ENCODE peak calls at places on chromosomes 3 and 15, in nine cellular contexts. One of them, this sample, is unnamed.

GRCh38 chr15:99618941-99619411 is 53.2 kb downstream of the MEF2A start:
- DNase-seq in GM06990: no peak
- DNase-seq in CD8-positive, alpha-beta T cell: no peak
- DNase-seq in left lung: no peak
- DNase-seq in cardiac fibroblast: peak; percentile 23
- DNase-seq in PC-3: peak; percentile 12
- DNase-seq in suprapubic skin: no peak
- DNase-seq in left ventricle myocardium inferior: no peak
- DNase-seq in cardiac muscle cell: peak; percentile 13
- DNase-seq in this sample: peak; percentile 62

GRCh38 chr3:125334675-125335560 is 40.2 kb downstream of the ZNF148 start:
- DNase-seq in GM06990: no peak
- DNase-seq in CD8-positive, alpha-beta T cell: no peak
- DNase-seq in left lung: no peak
- DNase-seq in cardiac fibroblast: peak; percentile 33
- DNase-seq in PC-3: no peak
- DNase-seq in suprapubic skin: no peak
- DNase-seq in left ventricle myocardium inferior: no peak
- DNase-seq in cardiac muscle cell: peak; percentile 55
- DNase-seq in this sample: no peak

GRCh38 chr15:100765458-100766224 is 114.0 kb upstream of the ALDH1A3 start:
- DNase-seq in GM06990: no peak
- DNase-seq in CD8-positive, alpha-beta T cell: no peak
- DNase-seq in left lung: no peak
- DNase-seq in cardiac fibroblast: no peak
- DNase-seq in PC-3: no peak
- DNase-seq in suprapubic skin: peak; percentile 74
- DNase-seq in left ventricle myocardium inferior: no peak
- DNase-seq in cardiac muscle cell: no peak
- DNase-seq in this sample: no peak

GRCh38 chr3:13219077-13219901 is 146.1 kb upstream of the IQSEC1 start:
- DNase-seq in GM06990: no peak
- DNase-seq in CD8-positive, alpha-beta T cell: no peak
- DNase-seq in left lung: no peak
- DNase-seq in cardiac fibroblast: no peak
- DNase-seq in PC-3: no peak
- DNase-seq in suprapubic skin: no peak
- DNase-seq in left ventricle myocardium inferior: no peak
- DNase-seq in cardiac muscle cell: no peak
- DNase-seq in this sample: no peak

GRCh38 chr3:16849795-16850194 is 35.0 kb upstream of the PLCL2 start:
- DNase-seq in GM06990: no peak
- DNase-seq in CD8-positive, alpha-beta T cell: no peak
- DNase-seq in left lung: no peak
- DNase-seq in cardiac fibroblast: peak; percentile 86
- DNase-seq in PC-3: no peak
- DNase-seq in suprapubic skin: no peak
- DNase-seq in left ventricle myocardium inferior: no peak
- DNase-seq in cardiac muscle cell: peak; percentile 89
- DNase-seq in this sample: peak; percentile 57

GRCh38 chr3:195083659-195084058 is 187.3 kb downstream of the XXYLT1 start:
- DNase-seq in GM06990: no peak
- DNase-seq in CD8-positive, alpha-beta T cell: no peak
- DNase-seq in left lung: no peak
- DNase-seq in cardiac fibroblast: no peak
- DNase-seq in PC-3: no peak
- DNase-seq in suprapubic skin: no peak
- DNase-seq in left ventricle myocardium inferior: peak; percentile 10
- DNase-seq in cardiac muscle cell: no peak
- DNase-seq in this sample: no peak

GRCh38 chr3:192892981-192893827 is 24.5 kb downstream of the MB21D2 start:
- DNase-seq in GM06990: peak; percentile 74
- DNase-seq in CD8-positive, alpha-beta T cell: peak; percentile 25
- DNase-seq in left lung: peak; percentile 77
- DNase-seq in cardiac fibroblast: peak; percentile 88
- DNase-seq in PC-3: peak; percentile 48
- DNase-seq in suprapubic skin: no peak
- DNase-seq in left ventricle myocardium inferior: no peak
- DNase-seq in cardiac muscle cell: peak; percentile 83
- DNase-seq in this sample: peak; percentile 84

GRCh38 chr3:27930052-27930602 is 208.0 kb upstream of the EOMES start:
- DNase-seq in GM06990: no peak
- DNase-seq in CD8-positive, alpha-beta T cell: no peak
- DNase-seq in left lung: no peak
- DNase-seq in cardiac fibroblast: no peak
- DNase-seq in PC-3: no peak
- DNase-seq in suprapubic skin: no peak
- DNase-seq in left ventricle myocardium inferior: no peak
- DNase-seq in cardiac muscle cell: no peak
- DNase-seq in this sample: no peak

GRCh38 chr3:98371186-98371585 is 17.5 kb downstream of the OR5K4 start:
- DNase-seq in GM06990: no peak
- DNase-seq in CD8-positive, alpha-beta T cell: no peak
- DNase-seq in left lung: no peak
- DNase-seq in cardiac fibroblast: no peak
- DNase-seq in PC-3: no peak
- DNase-seq in suprapubic skin: no peak
- DNase-seq in left ventricle myocardium inferior: no peak
- DNase-seq in cardiac muscle cell: no peak
- DNase-seq in this sample: no peak

GRCh38 chr15:77901921-77902750 is 175.4 kb downstream of the TBC1D2B start:
- DNase-seq in GM06990: no peak
- DNase-seq in CD8-positive, alpha-beta T cell: no peak
- DNase-seq in left lung: peak; percentile 20
- DNase-seq in cardiac fibroblast: no peak
- DNase-seq in PC-3: no peak
- DNase-seq in suprapubic skin: no peak
- DNase-seq in left ventricle myocardium inferior: no peak
- DNase-seq in cardiac muscle cell: no peak
- DNase-seq in this sample: no peak

GRCh38 chr15:63288778-63289378 is 11.5 kb downstream of the APH1B start:
- DNase-seq in GM06990: no peak
- DNase-seq in CD8-positive, alpha-beta T cell: no peak
- DNase-seq in left lung: no peak
- DNase-seq in cardiac fibroblast: peak; percentile 76
- DNase-seq in PC-3: peak; percentile 69
- DNase-seq in suprapubic skin: no peak
- DNase-seq in left ventricle myocardium inferior: no peak
- DNase-seq in cardiac muscle cell: peak; percentile 74
- DNase-seq in this sample: peak; percentile 54

GRCh38 chr3:177279118-177279815 is 82.0 kb upstream of the TBL1XR1 start:
- DNase-seq in GM06990: no peak
- DNase-seq in CD8-positive, alpha-beta T cell: no peak
- DNase-seq in left lung: no peak
- DNase-seq in cardiac fibroblast: no peak
- DNase-seq in PC-3: peak; percentile 59
- DNase-seq in suprapubic skin: no peak
- DNase-seq in left ventricle myocardium inferior: no peak
- DNase-seq in cardiac muscle cell: no peak
- DNase-seq in this sample: no peak

DNA sequence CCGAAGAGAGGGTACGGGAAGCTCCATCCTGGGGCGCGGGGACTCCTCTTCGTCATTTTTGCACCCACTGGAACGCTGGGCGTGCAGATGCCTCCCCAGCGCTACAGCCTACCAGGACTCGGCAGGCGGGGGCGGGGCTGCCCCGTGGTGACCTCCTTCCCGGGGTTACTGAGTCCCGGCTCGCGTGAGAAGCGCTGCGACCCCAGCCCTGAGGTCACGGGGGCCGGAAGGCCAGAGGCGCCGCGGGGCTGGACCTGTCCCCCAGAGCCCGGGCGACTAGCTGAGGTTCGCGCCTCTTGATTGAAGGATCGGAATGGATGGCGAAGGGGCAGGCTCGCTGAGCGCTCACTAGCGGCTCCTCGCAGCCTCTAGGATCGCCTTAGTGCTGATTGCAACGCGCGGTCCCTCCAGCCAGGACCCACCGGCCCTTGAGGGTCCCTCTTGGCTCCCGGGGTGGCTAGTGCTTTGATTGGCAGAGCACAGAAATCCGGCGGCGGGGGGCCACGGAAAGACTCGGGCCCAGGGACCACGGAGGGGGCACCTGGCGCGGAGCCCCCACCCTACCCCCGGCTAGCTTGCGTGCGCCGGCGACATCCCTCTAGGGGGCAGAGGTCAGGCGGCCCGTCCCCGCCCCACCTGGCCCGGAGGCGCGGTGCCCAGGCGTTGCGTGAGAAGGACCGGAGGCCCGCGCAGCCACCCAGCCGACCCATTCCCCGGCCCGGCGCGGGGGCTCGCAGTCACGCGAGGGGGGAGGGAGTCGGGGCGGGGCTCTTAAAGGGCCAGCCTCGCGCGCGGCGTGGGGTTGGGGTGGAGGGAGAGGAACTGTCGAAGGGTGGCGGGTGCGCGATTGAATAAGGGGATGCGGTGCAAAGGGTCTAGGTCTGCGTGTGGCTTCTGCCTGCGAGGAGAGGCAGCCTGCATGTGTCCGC is 781 bp upstream of the CYP1A1 start:
- DNase-seq in GM06990: peak; percentile 64
- DNase-seq in CD8-positive, alpha-beta T cell: no peak
- DNase-seq in left lung: no peak
- DNase-seq in cardiac fibroblast: peak; percentile 14
- DNase-seq in PC-3: peak; percentile 17
- DNase-seq in suprapubic skin: peak; percentile 79
- DNase-seq in left ventricle myocardium inferior: peak; percentile 37
- DNase-seq in cardiac muscle cell: peak; percentile 9
- DNase-seq in this sample: no peak
- H3K4me3 ChIP-seq in GM06990: peak overlapping the region; percentile 67
- H3K4me3 ChIP-seq in CD8-positive, alpha-beta T cell: peak overlapping the region; percentile 73
- H3K4me3 ChIP-seq in left lung: peak overlapping the region; percentile 47
- H3K4me3 ChIP-seq in cardiac fibroblast: peak overlapping the region; percentile 57
- H3K4me3 ChIP-seq in PC-3: peak overlapping the region; percentile 71
- H3K4me3 ChIP-seq in suprapubic skin: peak overlapping the region; percentile 59
- H3K4me3 ChIP-seq in left ventricle myocardium inferior: peak overlapping the region; percentile 71
- H3K4me3 ChIP-seq in cardiac muscle cell: peak overlapping the region; percentile 42
- H3K4me3 ChIP-seq in this sample: peak overlapping the region; percentile 45

GRCh38 chr3:8712045-8712870 is 21.3 kb upstream of the CAV3 start:
- DNase-seq in GM06990: no peak
- DNase-seq in CD8-positive, alpha-beta T cell: no peak
- DNase-seq in left lung: no peak
- DNase-seq in cardiac fibroblast: no peak
- DNase-seq in PC-3: peak; percentile 57
- DNase-seq in suprapubic skin: no peak
- DNase-seq in left ventricle myocardium inferior: no peak
- DNase-seq in cardiac muscle cell: peak; percentile 8
- DNase-seq in this sample: peak; percentile 65

GRCh38 chr3:8709287-8709686 is 24.3 kb upstream of the CAV3 start:
- DNase-seq in GM06990: no peak
- DNase-seq in CD8-positive, alpha-beta T cell: no peak
- DNase-seq in left lung: no peak
- DNase-seq in cardiac fibroblast: no peak
- DNase-seq in PC-3: no peak
- DNase-seq in suprapubic skin: no peak
- DNase-seq in left ventricle myocardium inferior: no peak
- DNase-seq in cardiac muscle cell: no peak
- DNase-seq in this sample: no peak

GRCh38 chr3:8712871-8713360 is 20.7 kb upstream of the CAV3 start:
- DNase-seq in GM06990: no peak
- DNase-seq in CD8-positive, alpha-beta T cell: no peak
- DNase-seq in left lung: no peak
- DNase-seq in cardiac fibroblast: no peak
- DNase-seq in PC-3: no peak
- DNase-seq in suprapubic skin: no peak
- DNase-seq in left ventricle myocardium inferior: no peak
- DNase-seq in cardiac muscle cell: no peak
- DNase-seq in this sample: no peak

GRCh38 chr3:8709801-8710524 is 23.6 kb upstream of the CAV3 start:
- DNase-seq in GM06990: no peak
- DNase-seq in CD8-positive, alpha-beta T cell: no peak
- DNase-seq in left lung: no peak
- DNase-seq in cardiac fibroblast: no peak
- DNase-seq in PC-3: no peak
- DNase-seq in suprapubic skin: no peak
- DNase-seq in left ventricle myocardium inferior: no peak
- DNase-seq in cardiac muscle cell: no peak
- DNase-seq in this sample: no peak

DNA sequence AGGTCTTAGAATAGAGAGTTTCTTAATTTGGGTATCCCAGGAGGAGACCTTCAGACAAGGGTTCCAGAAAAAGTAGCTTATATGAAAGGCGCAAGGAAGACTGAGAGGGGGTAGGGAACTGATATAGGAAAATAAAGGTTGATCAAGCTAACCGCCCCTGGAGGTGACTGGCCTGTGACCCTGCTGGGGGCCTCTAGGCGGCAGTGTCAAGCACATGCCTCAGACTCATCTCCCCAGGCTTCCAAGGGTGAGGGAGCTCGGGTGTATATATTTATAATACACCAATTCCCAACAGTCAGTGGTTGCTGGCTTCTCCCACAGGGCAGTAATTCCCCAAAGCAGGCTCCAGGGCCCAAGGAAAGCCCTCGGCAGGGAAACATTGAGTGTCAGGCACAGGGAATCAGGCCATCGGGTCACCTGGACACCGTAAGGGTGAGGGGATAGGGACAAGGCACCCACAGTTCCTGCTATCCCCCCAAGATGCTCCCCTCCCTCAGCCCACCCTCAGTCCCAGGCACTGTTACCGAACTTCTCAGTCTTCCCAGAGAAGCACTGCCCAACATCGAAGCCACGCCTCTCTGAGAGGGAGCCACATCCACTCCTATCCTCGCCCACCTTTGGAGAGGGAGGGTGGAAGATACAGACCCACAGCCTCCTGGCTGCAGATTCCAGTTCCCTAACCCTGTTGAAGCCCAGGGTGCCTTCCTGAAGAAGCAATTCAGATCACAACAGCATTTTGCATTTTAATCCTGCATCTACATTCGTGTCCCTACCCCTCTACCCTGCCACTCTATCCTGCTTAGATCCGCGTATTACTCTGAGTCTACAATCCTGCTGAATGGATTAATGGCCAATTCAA is 19.5 kb upstream of the CAV3 start:
- DNase-seq in GM06990: no peak
- DNase-seq in CD8-positive, alpha-beta T cell: no peak
- DNase-seq in left lung: no peak
- DNase-seq in cardiac fibroblast: no peak
- DNase-seq in PC-3: no peak
- DNase-seq in suprapubic skin: no peak
- DNase-seq in left ventricle myocardium inferior: no peak
- DNase-seq in cardiac muscle cell: peak; percentile 25
- DNase-seq in this sample: no peak
- TF ChIP-seq CTCF in GM06990: peak; percentile 63
- TF ChIP-seq CTCF in CD8-positive, alpha-beta T cell: no peak
- TF ChIP-seq CTCF in left lung: no peak
- TF ChIP-seq CTCF in cardiac fibroblast: peak; percentile 67
- TF ChIP-seq CTCF in PC-3: peak; percentile 32
- TF ChIP-seq CTCF in suprapubic skin: no peak
- TF ChIP-seq CTCF in left ventricle myocardium inferior: peak; percentile 18
- TF ChIP-seq CTCF in cardiac muscle cell: peak; percentile 68
- TF ChIP-seq CTCF in this sample: peak; percentile 11

GRCh38 chr3:134650431-134651346 is at the start of gene KY:
- DNase-seq in GM06990: no peak
- DNase-seq in CD8-positive, alpha-beta T cell: no peak
- DNase-seq in left lung: peak; percentile 53
- DNase-seq in cardiac fibroblast: peak; percentile 59
- DNase-seq in PC-3: no peak
- DNase-seq in suprapubic skin: peak; percentile 77
- DNase-seq in left ventricle myocardium inferior: peak; percentile 59
- DNase-seq in cardiac muscle cell: peak; percentile 60
- DNase-seq in this sample: peak; percentile 22
- H3K4me3 ChIP-seq in GM06990: no peak within 1 kb of the TSS
- H3K4me3 ChIP-seq in CD8-positive, alpha-beta T cell: no peak within 1 kb of the TSS
- H3K4me3 ChIP-seq in left lung: peak within 1 kb of the TSS; percentile 34
- H3K4me3 ChIP-seq in cardiac fibroblast: peak within 1 kb of the TSS; percentile 40
- H3K4me3 ChIP-seq in PC-3: no peak within 1 kb of the TSS
- H3K4me3 ChIP-seq in suprapubic skin: peak within 1 kb of the TSS; percentile 48
- H3K4me3 ChIP-seq in left ventricle myocardium inferior: peak within 1 kb of the TSS; percentile 70
- H3K4me3 ChIP-seq in cardiac muscle cell: peak within 1 kb of the TSS; percentile 18
- H3K4me3 ChIP-seq in this sample: peak within 1 kb of the TSS; percentile 19

GRCh38 chr3:131142580-131142979 is 115.9 kb downstream of the NEK11 start:
- DNase-seq in GM06990: no peak
- DNase-seq in CD8-positive, alpha-beta T cell: no peak
- DNase-seq in left lung: no peak
- DNase-seq in cardiac fibroblast: peak; percentile 29
- DNase-seq in PC-3: peak; percentile 35
- DNase-seq in suprapubic skin: no peak
- DNase-seq in left ventricle myocardium inferior: no peak
- DNase-seq in cardiac muscle cell: peak; percentile 25
- DNase-seq in this sample: peak; percentile 1
- TF ChIP-seq CTCF in GM06990: no peak
- TF ChIP-seq CTCF in CD8-positive, alpha-beta T cell: no peak
- TF ChIP-seq CTCF in left lung: no peak
- TF ChIP-seq CTCF in cardiac fibroblast: no peak
- TF ChIP-seq CTCF in PC-3: peak; percentile 51
- TF ChIP-seq CTCF in suprapubic skin: no peak
- TF ChIP-seq CTCF in left ventricle myocardium inferior: no peak
- TF ChIP-seq CTCF in cardiac muscle cell: peak; percentile 26
- TF ChIP-seq CTCF in this sample: no peak

This sample was measured in bronchial epithelial cell.